ENCODE peak calls at places on chromosomes 3 and 15, in seven cellular contexts. P, Y, J, I, F, K and M are unnamed samples.

GRCh38 chr3:172289583-172289982 is 158.7 kb downstream of the GHSR start:
- DNase-seq in P (no peak), Y (no peak), J (no peak), I (no peak), F (no peak), K (no peak), M (no peak)

GRCh38 chr15:84716036-84716732 is at the start of gene SEC11A:
- DNase-seq in P (peak; percentile 94), Y (peak; percentile 95), J (peak; percentile 99), I (peak; percentile 98), F (peak; percentile 94), K (peak; percentile 93), M (peak; percentile 96)

GRCh38 chr3:105791919-105792786 is 76.7 kb downstream of the CBLB start:
- DNase-seq in P (no peak), Y (peak; percentile 93), J (peak; percentile 34), I (peak; percentile 29), F (peak; percentile 98), K (peak; percentile 100), M (peak; percentile 95)

GRCh38 chr15:81038975-81039607 is 38.4 kb downstream of the TLNRD1 start:
- DNase-seq in P (no peak), Y (no peak), J (peak; percentile 38), I (peak; percentile 50), F (no peak), K (no peak), M (peak; percentile 60)

GRCh38 chr3:46730819-46731218 is 13.2 kb upstream of the PRSS50 start:
- DNase-seq in P (no peak), Y (no peak), J (no peak), I (no peak), F (no peak), K (no peak), M (no peak)

GRCh38 chr15:84821501-84822021 is 4.4 kb downstream of the ALPK3 start:
- DNase-seq in P (no peak), Y (no peak), J (no peak), I (no peak), F (no peak), K (peak; percentile 44), M (no peak)

GRCh38 chr3:187919018-187919417 is 173.8 kb upstream of the BCL6 start:
- DNase-seq in P (no peak), Y (no peak), J (no peak), I (peak; percentile 52), F (peak; percentile 65), K (no peak), M (no peak)

GRCh38 chr3:27681249-27681748 is 40.8 kb downstream of the EOMES start:
- DNase-seq in P (peak; percentile 34), Y (peak; percentile 90), J (peak; percentile 59), I (no peak), F (peak; percentile 77), K (peak; percentile 95), M (peak; percentile 86)

GRCh38 chr15:67107014-67107812 is 41.8 kb downstream of the SMAD3 start:
- DNase-seq in P (no peak), Y (peak; percentile 99), J (peak; percentile 96), I (peak; percentile 85), F (peak; percentile 100), K (peak; percentile 100), M (peak; percentile 99)

GRCh38 chr15:28937271-28937670 is 51.5 kb downstream of the APBA2 start:
- DNase-seq in P (no peak), Y (no peak), J (no peak), I (no peak), F (no peak), K (no peak), M (no peak)

GRCh38 chr15:29102911-29103824 is 166.5 kb downstream of the NSMCE3 start:
- DNase-seq in P (no peak), Y (no peak), J (no peak), I (no peak), F (no peak), K (peak; percentile 44), M (no peak)

GRCh38 chr3:10248984-10249748 is 907 bp downstream of the TATDN2 start:
- DNase-seq in P (peak; percentile 4), Y (no peak), J (peak; percentile 52), I (peak; percentile 51), F (peak; percentile 16), K (no peak), M (peak; percentile 48)

GRCh38 chr15:59255647-59256380 is 49.2 kb downstream of the LDHAL6B start:
- DNase-seq in P (no peak), Y (no peak), J (no peak), I (no peak), F (peak; percentile 80), K (no peak), M (no peak)

GRCh38 chr3:8712871-8713360 is 20.7 kb upstream of the CAV3 start:
- DNase-seq in P (no peak), Y (no peak), J (no peak), I (no peak), F (no peak), K (no peak), M (no peak)

GRCh38 chr3:51360806-51361205 is 24.3 kb upstream of the MANF start:
- DNase-seq in P (no peak), Y (no peak), J (no peak), I (no peak), F (no peak), K (no peak), M (no peak)

GRCh38 chr3:159762238-159762637 is 226.4 kb upstream of the IL12A start:
- DNase-seq in P (no peak), Y (no peak), J (peak; percentile 81), I (no peak), F (peak; percentile 63), K (no peak), M (peak; percentile 58)

GRCh38 chr15:81339321-81339720 is 15.4 kb upstream of the STARD5 start:
- DNase-seq in P (no peak), Y (no peak), J (no peak), I (no peak), F (no peak), K (no peak), M (no peak)

GRCh38 chr3:52782412-52783210 is 5.2 kb downstream of the ITIH1 start:
- DNase-seq in P (no peak), Y (no peak), J (no peak), I (peak; percentile 10), F (no peak), K (no peak), M (no peak)

GRCh38 chr3:186964629-186965028 is 34.3 kb downstream of the ST6GAL1 start:
- DNase-seq in P (no peak), Y (no peak), J (no peak), I (no peak), F (no peak), K (no peak), M (no peak)

GRCh38 chr3:140186421-140186920 is 251.5 kb downstream of the CLSTN2 start:
- DNase-seq in P (no peak), Y (peak; percentile 89), J (peak; percentile 10), I (no peak), F (peak; percentile 87), K (peak; percentile 78), M (peak; percentile 17)

GRCh38 chr3:179546814-179547241 is 15.9 kb upstream of the ACTL6A start:
- DNase-seq in P (no peak), Y (no peak), J (no peak), I (no peak), F (no peak), K (no peak), M (no peak)

GRCh38 chr3:181189556-181189955 is 200.0 kb upstream of the DNAJC19 start:
- DNase-seq in P (no peak), Y (no peak), J (no peak), I (no peak), F (no peak), K (no peak), M (no peak)

GRCh38 chr3:178551916-178552321 is 15.7 kb downstream of the KCNMB2 start:
- DNase-seq in P (no peak), Y (peak; percentile 9), J (no peak), I (no peak), F (peak; percentile 64), K (peak; percentile 56), M (peak; percentile 73)

DNA sequence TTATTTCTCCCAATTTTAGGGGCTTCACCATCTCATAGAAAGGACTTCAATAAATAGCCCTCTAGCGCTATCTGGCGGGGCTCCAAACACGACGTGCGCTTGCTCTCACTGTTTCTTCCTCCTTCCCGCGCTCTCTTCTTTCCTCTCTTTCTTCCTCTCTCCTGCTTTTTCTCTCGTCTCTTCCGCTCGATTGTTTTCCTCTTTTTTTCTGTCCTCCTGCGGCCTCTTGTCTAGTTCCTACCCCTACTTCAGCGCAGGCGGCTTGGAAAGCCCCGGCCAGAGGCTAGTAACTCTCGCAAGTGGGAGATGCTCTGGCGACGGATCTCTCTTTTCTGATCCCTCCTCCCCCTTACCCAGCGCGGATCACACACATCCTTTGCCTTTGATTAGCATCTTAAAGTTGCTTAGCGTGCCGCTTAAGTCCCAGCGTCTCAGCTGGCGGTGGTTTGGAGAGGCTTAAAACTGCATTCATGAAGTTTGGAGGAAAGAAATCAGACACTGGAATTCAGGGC is 6.2 kb upstream of the MEIS2 start:
- DNase-seq in P (no peak), Y (peak; percentile 61), J (no peak), I (no peak), F (peak; percentile 67), K (peak; percentile 70), M (no peak)
- TF ChIP-seq CTCF in P (peak; percentile 73), Y (peak; percentile 39), J (no peak), I (no peak), F (peak; percentile 34), K (peak; percentile 20), M (no peak)

DNA sequence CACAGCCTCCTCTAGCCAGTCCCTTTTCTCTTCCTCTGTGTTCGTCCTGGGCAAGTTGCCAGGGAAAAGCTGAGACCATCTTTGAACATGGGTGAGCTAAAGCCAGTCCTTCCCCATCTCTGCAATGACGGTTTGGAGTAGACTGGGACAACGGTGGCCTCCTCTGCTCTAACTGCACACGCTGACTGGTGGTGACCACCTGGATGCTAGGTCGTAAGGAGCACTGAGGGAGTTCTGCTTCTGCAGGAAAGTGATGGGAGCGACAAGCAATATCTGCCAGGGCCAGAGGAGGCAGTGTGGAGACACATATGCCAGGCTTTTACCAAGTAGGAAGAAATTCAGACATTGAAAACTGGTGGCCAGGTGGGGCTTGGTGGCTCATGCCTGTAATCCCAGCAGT is 111.7 kb downstream of the NUP210 start:
- DNase-seq in P (peak; percentile 27), Y (peak; percentile 42), J (no peak), I (no peak), F (peak; percentile 27), K (peak; percentile 30), M (peak; percentile 49)
- TF ChIP-seq CTCF in P (peak; percentile 58), Y (peak; percentile 53), J (no peak), I (peak; percentile 33), F (peak; percentile 35), K (peak; percentile 35), M (no peak)

GRCh38 chr15:61853195-61853594 is 207.1 kb downstream of the VPS13C start:
- DNase-seq in P (no peak), Y (no peak), J (no peak), I (no peak), F (no peak), K (no peak), M (no peak)

GRCh38 chr15:61861962-61862361 is 198.3 kb downstream of the VPS13C start:
- DNase-seq in P (no peak), Y (no peak), J (no peak), I (no peak), F (no peak), K (no peak), M (no peak)

GRCh38 chr15:61857169-61857829 is 202.9 kb downstream of the VPS13C start:
- DNase-seq in P (no peak), Y (no peak), J (no peak), I (no peak), F (no peak), K (no peak), M (no peak)

GRCh38 chr15:61856295-61856694 is 204.0 kb downstream of the VPS13C start:
- DNase-seq in P (no peak), Y (no peak), J (no peak), I (no peak), F (no peak), K (no peak), M (no peak)
- TF ChIP-seq CTCF in P (peak; percentile 27), Y (no peak), J (no peak), I (no peak), F (no peak), K (peak; percentile 1), M (no peak)

GRCh38 chr15:77877869-77878577 is 199.5 kb downstream of the TBC1D2B start:
- DNase-seq in P (no peak), Y (no peak), J (no peak), I (no peak), F (no peak), K (no peak), M (no peak)
- TF ChIP-seq CTCF in P (no peak), Y (no peak), J (no peak), I (no peak), F (no peak), K (no peak), M (no peak)